ENCODE peak calls at places on chromosomes 13 and 19, in eight cellular contexts. D is activated T-cell treated with anti-CD3 and anti-CD28 coated beads for 1 hour, V is T-helper 1 cell, B is T-cell, A is NCI-H69, P is psoas muscle, N is PC-3, R is GM06990. M is an unnamed sample.
A peak's percentile ranks its signal among the peaks of the same experiment; 100 is the strongest.

GRCh38 chr19:51016798-51017683 is 2.5 kb downstream of the KLK10 start:
- DNase-seq in D (peak; percentile 54), V (peak; percentile 56), B (peak; percentile 27), A (peak; percentile 71), P (no peak), N (peak; percentile 95), R (no peak), M (no peak)

GRCh38 chr19:35613574-35613973 is 1.0 kb downstream of the HAUS5 start:
- DNase-seq in D (no peak), V (no peak), B (no peak), A (no peak), P (no peak), N (no peak), R (no peak), M (no peak)

GRCh38 chr19:2047449-2048103 is 3.5 kb downstream of the MKNK2 start:
- DNase-seq in D (no peak), V (no peak), B (no peak), A (no peak), P (peak; percentile 85), N (peak; percentile 15), R (peak; percentile 22), M (no peak)

GRCh38 chr13:46179576-46180368 is 2.2 kb downstream of the LCP1 start:
- DNase-seq in D (peak; percentile 76), V (peak; percentile 86), B (peak; percentile 80), A (no peak), P (peak; percentile 33), N (no peak), R (peak; percentile 49), M (no peak)

GRCh38 chr13:111005808-111006494 is 91.1 kb upstream of the ANKRD10 start:
- DNase-seq in D (no peak), V (no peak), B (no peak), A (peak; percentile 48), P (peak; percentile 66), N (no peak), R (no peak), M (no peak)

GRCh38 chr13:32135655-32136054 is 104.1 kb downstream of the FRY start:
- DNase-seq in D (no peak), V (no peak), B (no peak), A (no peak), P (no peak), N (peak; percentile 25), R (no peak), M (no peak)

GRCh38 chr19:2270157-2270571 is 11.8 kb downstream of the PEAK3 start:
- DNase-seq in D (no peak), V (peak; percentile 44), B (no peak), A (peak; percentile 52), P (peak; percentile 79), N (no peak), R (no peak), M (no peak)

GRCh38 chr19:52028780-52029123 is 573 bp upstream of the ZNF614 start:
- DNase-seq in D (no peak), V (no peak), B (no peak), A (peak; percentile 52), P (no peak), N (peak; percentile 7), R (no peak), M (no peak)

GRCh38 chr19:40623403-40624239 is 22.5 kb downstream of the LTBP4 start:
- DNase-seq in D (no peak), V (no peak), B (no peak), A (peak; percentile 92), P (no peak), N (peak; percentile 85), R (peak; percentile 48), M (no peak)

GRCh38 chr19:12657966-12658365 is 8.6 kb downstream of the MAN2B1 start:
- DNase-seq in D (no peak), V (no peak), B (no peak), A (no peak), P (no peak), N (no peak), R (no peak), M (no peak)

GRCh38 chr13:27953671-27954405 is 15.3 kb downstream of the CDX2 start:
- DNase-seq in D (peak; percentile 43), V (peak; percentile 53), B (peak; percentile 43), A (peak; percentile 68), P (peak; percentile 71), N (peak; percentile 79), R (peak; percentile 80), M (no peak)

GRCh38 chr13:19817510-19818158 is 34.9 kb upstream of the PSPC1 start:
- DNase-seq in D (no peak), V (no peak), B (no peak), A (no peak), P (no peak), N (no peak), R (no peak), M (no peak)

GRCh38 chr19:4983346-4984105 is 14.6 kb downstream of the KDM4B start:
- DNase-seq in D (no peak), V (no peak), B (no peak), A (no peak), P (no peak), N (no peak), R (no peak), M (no peak)

GRCh38 chr19:14021474-14021873 is 6.5 kb upstream of the RLN3 start:
- DNase-seq in D (no peak), V (no peak), B (no peak), A (peak; percentile 40), P (no peak), N (no peak), R (no peak), M (no peak)

GRCh38 chr13:113887700-113888201 is 23.9 kb upstream of the GAS6 start:
- DNase-seq in D (no peak), V (no peak), B (no peak), A (no peak), P (no peak), N (no peak), R (no peak), M (no peak)

GRCh38 chr13:113022391-113023216 is 53.6 kb downstream of the MCF2L start:
- DNase-seq in D (no peak), V (no peak), B (no peak), A (peak; percentile 31), P (no peak), N (no peak), R (no peak), M (no peak)

M was measured in GM12878.